ENCODE peak calls at places on chromosome 21, in six cellular contexts. F is NCI-H2081; P is omental fat pad; U is NCI-H2171 treated with DMSO at 0.1 percent for 48 hours; V is stimulated activated CD8-positive, alpha-beta memory T cell treated with anti-CD3 and anti-CD28 coated beads, Interleukin-4, amount 100 ng/mL, for 1 hour; D is epithelial cell of proximal tubule. X is an unnamed sample.

GRCh38 chr21:32043458-32043857 is 170.6 kb downstream of the HUNK start:
- DNase-seq in V (no peak), P (no peak), U (no peak), D (no peak), F (no peak), X (no peak)

GRCh38 chr21:17848228-17848627 is 29.1 kb upstream of the C21orf91 start:
- DNase-seq in U (no peak), P (no peak), V (no peak), D (peak; percentile 89), F (no peak), X (peak; percentile 48)

GRCh38 chr21:20943476-20944085 is 54.6 kb upstream of the NCAM2 start:
- DNase-seq in F (no peak), D (no peak), P (no peak), U (no peak), V (no peak), X (no peak)

GRCh38 chr21:34031835-34032370 is 41.5 kb upstream of the MRPS6 start:
- DNase-seq in F (no peak), P (no peak), U (peak; percentile 59), D (no peak), V (no peak), X (no peak)

GRCh38 chr21:45997495-45998275 is 16.1 kb downstream of the COL6A1 start:
- DNase-seq in U (no peak), D (no peak), F (no peak), P (no peak), V (no peak), X (peak; percentile 80)

GRCh38 chr21:25636727-25637126 is 2.3 kb upstream of the JAM2 start:
- DNase-seq in D (no peak), P (no peak), V (no peak), U (no peak), F (no peak), X (no peak)

GRCh38 chr21:44516342-44516741 is 23.7 kb downstream of the KRTAP10-1 start:
- DNase-seq in U (no peak), P (no peak), F (no peak), D (no peak), V (no peak), X (no peak)

GRCh38 chr21:38475519-38475918 is 22.8 kb downstream of the ERG start:
- DNase-seq in P (no peak), V (no peak), F (no peak), U (peak; percentile 34), D (no peak), X (no peak)

GRCh38 chr21:38910390-38911008 is 104.8 kb downstream of the ETS2 start:
- DNase-seq in D (no peak), U (peak; percentile 19), F (peak; percentile 12), V (no peak), P (no peak), X (peak; percentile 35)

GRCh38 chr21:37509802-37510393 is 143.3 kb downstream of the DYRK1A start:
- DNase-seq in D (no peak), F (no peak), P (no peak), U (no peak), V (no peak), X (no peak)

GRCh38 chr21:33394260-33394659 is 9.0 kb upstream of the IFNGR2 start:
- DNase-seq in U (no peak), P (no peak), D (no peak), F (no peak), V (no peak), X (no peak)

X was measured in lower leg skin.